ENCODE peak calls at places on chromosomes 7 and 10, in five cellular contexts. L is SW 1271; R is cardiac muscle cell; Y is psoas muscle; C is stimulated activated CD8-positive, alpha-beta memory T cell treated with anti-CD3 and anti-CD28 coated beads, Interleukin-12 subunit alpha, Interleukin-12 subunit beta, amount 100 ng/mL, for 4 hours. K is an unnamed sample.

GRCh38 chr7:143979999-143980398 is 20.1 kb upstream of the OR6B1 start:
- DNase-seq in L (no peak), R (no peak), Y (no peak), C (no peak), K (no peak)

GRCh38 chr7:151429555-151430331 is 10.2 kb downstream of the CRYGN start:
- DNase-seq in L (no peak), R (no peak), Y (no peak), C (no peak), K (no peak)

GRCh38 chr7:4066626-4067475 is 615.2 kb upstream of the FOXK1 start:
- DNase-seq in L (no peak), R (no peak), Y (no peak), C (no peak), K (no peak)

GRCh38 chr10:98396096-98397053 is 18.6 kb downstream of the PYROXD2 start:
- DNase-seq in L (no peak), R (no peak), Y (no peak), C (no peak), K (no peak)

GRCh38 chr7:132066776-132067175 is 509.5 kb downstream of the PLXNA4 start:
- DNase-seq in L (no peak), R (no peak), Y (peak), C (no peak), K (no peak)

GRCh38 chr7:3154881-3155494 is 111.3 kb upstream of the CARD11 start:
- DNase-seq in L (peak), R (peak), Y (no peak), C (peak), K (peak)

GRCh38 chr7:131532570-131533091 is 23.8 kb downstream of the PODXL start:
- DNase-seq in L (no peak), R (no peak), Y (no peak), C (no peak), K (no peak)

GRCh38 chr10:74558897-74559296 is 267.5 kb upstream of the KAT6B start:
- DNase-seq in L (no peak), R (no peak), Y (no peak), C (no peak), K (no peak)

GRCh38 chr7:14507617-14508016 is 394.9 kb downstream of the DGKB start:
- DNase-seq in L (no peak), R (no peak), Y (no peak), C (no peak), K (peak)

GRCh38 chr7:101691822-101692384 is 62.8 kb upstream of the MYL10 start:
- DNase-seq in L (no peak), R (no peak), Y (no peak), C (no peak), K (no peak)

GRCh38 chr7:28395404-28395803 is 16.9 kb upstream of the CREB5 start:
- DNase-seq in L (no peak), R (no peak), Y (no peak), C (no peak), K (no peak)

GRCh38 chr10:117241541-117242462 is 888 bp downstream of the SLC18A2 start:
- DNase-seq in L (no peak), R (peak), Y (no peak), C (no peak), K (no peak)